ENCODE peak calls at places on chromosomes 6 and 20, in nine cellular contexts. One of them, this sample, is unnamed.

GRCh38 chr6:136582702-136583471 is 32.7 kb upstream of the MAP7 start:
- DNase-seq in CD4-positive, alpha-beta T cell: no peak
- DNase-seq in RKO: peak
- DNase-seq in HT-29: peak
- DNase-seq in NCI-H345: peak
- DNase-seq in C1 segment of cervical spinal cord: no peak
- DNase-seq in NCI-H1436: no peak
- DNase-seq in AML-193: peak
- DNase-seq in HEK293T: no peak
- DNase-seq in this sample: peak

GRCh38 chr6:164347455-164347854 is 932.9 kb downstream of the QKI start:
- DNase-seq in CD4-positive, alpha-beta T cell: no peak
- DNase-seq in RKO: no peak
- DNase-seq in HT-29: no peak
- DNase-seq in NCI-H345: no peak
- DNase-seq in C1 segment of cervical spinal cord: no peak
- DNase-seq in NCI-H1436: no peak
- DNase-seq in AML-193: no peak
- DNase-seq in HEK293T: no peak
- DNase-seq in this sample: no peak

GRCh38 chr6:45543298-45544235 is 165.8 kb upstream of the SUPT3H start:
- DNase-seq in CD4-positive, alpha-beta T cell: no peak
- DNase-seq in RKO: peak
- DNase-seq in HT-29: no peak
- DNase-seq in NCI-H345: no peak
- DNase-seq in C1 segment of cervical spinal cord: no peak
- DNase-seq in NCI-H1436: no peak
- DNase-seq in AML-193: no peak
- DNase-seq in HEK293T: no peak
- DNase-seq in this sample: no peak

GRCh38 chr6:152634773-152635172 is 2.4 kb downstream of the SYNE1 start:
- DNase-seq in CD4-positive, alpha-beta T cell: no peak
- DNase-seq in RKO: no peak
- DNase-seq in HT-29: no peak
- DNase-seq in NCI-H345: no peak
- DNase-seq in C1 segment of cervical spinal cord: no peak
- DNase-seq in NCI-H1436: no peak
- DNase-seq in AML-193: no peak
- DNase-seq in HEK293T: no peak
- DNase-seq in this sample: no peak

GRCh38 chr20:9253140-9253539 is 184.3 kb downstream of the PLCB4 start:
- DNase-seq in CD4-positive, alpha-beta T cell: no peak
- DNase-seq in RKO: no peak
- DNase-seq in HT-29: no peak
- DNase-seq in NCI-H345: no peak
- DNase-seq in C1 segment of cervical spinal cord: no peak
- DNase-seq in NCI-H1436: no peak
- DNase-seq in AML-193: no peak
- DNase-seq in HEK293T: no peak
- DNase-seq in this sample: no peak

GRCh38 chr6:1598886-1599285 is 10.8 kb upstream of the FOXC1 start:
- DNase-seq in CD4-positive, alpha-beta T cell: no peak
- DNase-seq in RKO: no peak
- DNase-seq in HT-29: no peak
- DNase-seq in NCI-H345: no peak
- DNase-seq in C1 segment of cervical spinal cord: no peak
- DNase-seq in NCI-H1436: no peak
- DNase-seq in AML-193: no peak
- DNase-seq in HEK293T: no peak
- DNase-seq in this sample: no peak

GRCh38 chr20:36399147-36399968 is 93.2 kb downstream of the DLGAP4 start:
- DNase-seq in CD4-positive, alpha-beta T cell: no peak
- DNase-seq in RKO: peak
- DNase-seq in HT-29: peak
- DNase-seq in NCI-H345: peak
- DNase-seq in C1 segment of cervical spinal cord: peak
- DNase-seq in NCI-H1436: peak
- DNase-seq in AML-193: peak
- DNase-seq in HEK293T: peak
- DNase-seq in this sample: peak

GRCh38 chr6:51892750-51893149 is 194.7 kb downstream of the PKHD1 start:
- DNase-seq in CD4-positive, alpha-beta T cell: no peak
- DNase-seq in RKO: no peak
- DNase-seq in HT-29: no peak
- DNase-seq in NCI-H345: no peak
- DNase-seq in C1 segment of cervical spinal cord: no peak
- DNase-seq in NCI-H1436: no peak
- DNase-seq in AML-193: no peak
- DNase-seq in HEK293T: no peak
- DNase-seq in this sample: no peak

GRCh38 chr20:49579874-49580817 is 12.2 kb upstream of the PTGIS start:
- DNase-seq in CD4-positive, alpha-beta T cell: no peak
- DNase-seq in RKO: no peak
- DNase-seq in HT-29: no peak
- DNase-seq in NCI-H345: no peak
- DNase-seq in C1 segment of cervical spinal cord: no peak
- DNase-seq in NCI-H1436: no peak
- DNase-seq in AML-193: no peak
- DNase-seq in HEK293T: no peak
- DNase-seq in this sample: no peak

GRCh38 chr20:51492167-51493092 is 50.1 kb downstream of the NFATC2 start:
- DNase-seq in CD4-positive, alpha-beta T cell: no peak
- DNase-seq in RKO: no peak
- DNase-seq in HT-29: no peak
- DNase-seq in NCI-H345: peak
- DNase-seq in C1 segment of cervical spinal cord: no peak
- DNase-seq in NCI-H1436: no peak
- DNase-seq in AML-193: no peak
- DNase-seq in HEK293T: no peak
- DNase-seq in this sample: no peak

GRCh38 chr20:62466806-62467537 is 8.8 kb downstream of the GATA5 start:
- DNase-seq in CD4-positive, alpha-beta T cell: no peak
- DNase-seq in RKO: no peak
- DNase-seq in HT-29: no peak
- DNase-seq in NCI-H345: no peak
- DNase-seq in C1 segment of cervical spinal cord: no peak
- DNase-seq in NCI-H1436: no peak
- DNase-seq in AML-193: no peak
- DNase-seq in HEK293T: no peak
- DNase-seq in this sample: no peak

GRCh38 chr6:15327271-15327670 is 81.4 kb downstream of the JARID2 start:
- DNase-seq in CD4-positive, alpha-beta T cell: peak
- DNase-seq in RKO: no peak
- DNase-seq in HT-29: peak
- DNase-seq in NCI-H345: no peak
- DNase-seq in C1 segment of cervical spinal cord: no peak
- DNase-seq in NCI-H1436: no peak
- DNase-seq in AML-193: no peak
- DNase-seq in HEK293T: peak
- DNase-seq in this sample: no peak

GRCh38 chr6:39961178-39961577 is 26.9 kb upstream of the MOCS1 start:
- DNase-seq in CD4-positive, alpha-beta T cell: no peak
- DNase-seq in RKO: no peak
- DNase-seq in HT-29: no peak
- DNase-seq in NCI-H345: no peak
- DNase-seq in C1 segment of cervical spinal cord: no peak
- DNase-seq in NCI-H1436: no peak
- DNase-seq in AML-193: no peak
- DNase-seq in HEK293T: no peak
- DNase-seq in this sample: no peak

GRCh38 chr6:108961985-108962384 is 113.8 kb downstream of the ARMC2 start:
- DNase-seq in CD4-positive, alpha-beta T cell: no peak
- DNase-seq in RKO: no peak
- DNase-seq in HT-29: no peak
- DNase-seq in NCI-H345: no peak
- DNase-seq in C1 segment of cervical spinal cord: no peak
- DNase-seq in NCI-H1436: no peak
- DNase-seq in AML-193: no peak
- DNase-seq in HEK293T: no peak
- DNase-seq in this sample: no peak

GRCh38 chr20:50561379-50562078 is 51.3 kb downstream of the PTPN1 start:
- DNase-seq in CD4-positive, alpha-beta T cell: no peak
- DNase-seq in RKO: peak
- DNase-seq in HT-29: peak
- DNase-seq in NCI-H345: no peak
- DNase-seq in C1 segment of cervical spinal cord: no peak
- DNase-seq in NCI-H1436: no peak
- DNase-seq in AML-193: no peak
- DNase-seq in HEK293T: peak
- DNase-seq in this sample: no peak

GRCh38 chr6:153106021-153106420 is 25.1 kb downstream of the RGS17 start:
- DNase-seq in CD4-positive, alpha-beta T cell: no peak
- DNase-seq in RKO: no peak
- DNase-seq in HT-29: no peak
- DNase-seq in NCI-H345: no peak
- DNase-seq in C1 segment of cervical spinal cord: no peak
- DNase-seq in NCI-H1436: no peak
- DNase-seq in AML-193: no peak
- DNase-seq in HEK293T: no peak
- DNase-seq in this sample: no peak

GRCh38 chr20:35342154-35342769 is 50.0 kb upstream of the FAM83C start:
- DNase-seq in CD4-positive, alpha-beta T cell: no peak
- DNase-seq in RKO: no peak
- DNase-seq in HT-29: no peak
- DNase-seq in NCI-H345: peak
- DNase-seq in C1 segment of cervical spinal cord: no peak
- DNase-seq in NCI-H1436: no peak
- DNase-seq in AML-193: no peak
- DNase-seq in HEK293T: no peak
- DNase-seq in this sample: peak

GRCh38 chr20:57795347-57795697 is 85.5 kb upstream of the PMEPA1 start:
- DNase-seq in CD4-positive, alpha-beta T cell: no peak
- DNase-seq in RKO: peak
- DNase-seq in HT-29: no peak
- DNase-seq in NCI-H345: no peak
- DNase-seq in C1 segment of cervical spinal cord: no peak
- DNase-seq in NCI-H1436: no peak
- DNase-seq in AML-193: no peak
- DNase-seq in HEK293T: no peak
- DNase-seq in this sample: no peak

GRCh38 chr20:24291066-24291465 is 178.4 kb upstream of the SYNDIG1 start:
- DNase-seq in CD4-positive, alpha-beta T cell: no peak
- DNase-seq in RKO: no peak
- DNase-seq in HT-29: no peak
- DNase-seq in NCI-H345: no peak
- DNase-seq in C1 segment of cervical spinal cord: no peak
- DNase-seq in NCI-H1436: no peak
- DNase-seq in AML-193: no peak
- DNase-seq in HEK293T: no peak
- DNase-seq in this sample: no peak

GRCh38 chr20:20060234-20060998 is 8.1 kb downstream of the CFAP61 start:
- DNase-seq in CD4-positive, alpha-beta T cell: no peak
- DNase-seq in RKO: peak
- DNase-seq in HT-29: no peak
- DNase-seq in NCI-H345: no peak
- DNase-seq in C1 segment of cervical spinal cord: no peak
- DNase-seq in NCI-H1436: no peak
- DNase-seq in AML-193: no peak
- DNase-seq in HEK293T: no peak
- DNase-seq in this sample: no peak

GRCh38 chr6:165835410-165835851 is 172.4 kb upstream of the PDE10A start:
- DNase-seq in CD4-positive, alpha-beta T cell: no peak
- DNase-seq in RKO: no peak
- DNase-seq in HT-29: no peak
- DNase-seq in NCI-H345: no peak
- DNase-seq in C1 segment of cervical spinal cord: no peak
- DNase-seq in NCI-H1436: no peak
- DNase-seq in AML-193: no peak
- DNase-seq in HEK293T: no peak
- DNase-seq in this sample: no peak

GRCh38 chr6:15462717-15463525 is 199.9 kb downstream of the DTNBP1 start:
- DNase-seq in CD4-positive, alpha-beta T cell: no peak
- DNase-seq in RKO: no peak
- DNase-seq in HT-29: no peak
- DNase-seq in NCI-H345: no peak
- DNase-seq in C1 segment of cervical spinal cord: no peak
- DNase-seq in NCI-H1436: no peak
- DNase-seq in AML-193: no peak
- DNase-seq in HEK293T: no peak
- DNase-seq in this sample: no peak

GRCh38 chr6:43728586-43728985 is 41.0 kb upstream of the MRPS18A start:
- DNase-seq in CD4-positive, alpha-beta T cell: no peak
- DNase-seq in RKO: peak
- DNase-seq in HT-29: no peak
- DNase-seq in NCI-H345: no peak
- DNase-seq in C1 segment of cervical spinal cord: no peak
- DNase-seq in NCI-H1436: no peak
- DNase-seq in AML-193: no peak
- DNase-seq in HEK293T: no peak
- DNase-seq in this sample: no peak

GRCh38 chr6:121008553-121008952 is 325.7 kb downstream of the TBC1D32 start:
- DNase-seq in CD4-positive, alpha-beta T cell: no peak
- DNase-seq in RKO: no peak
- DNase-seq in HT-29: no peak
- DNase-seq in NCI-H345: no peak
- DNase-seq in C1 segment of cervical spinal cord: no peak
- DNase-seq in NCI-H1436: no peak
- DNase-seq in AML-193: no peak
- DNase-seq in HEK293T: no peak
- DNase-seq in this sample: no peak

GRCh38 chr20:34951652-34952051 is 4.0 kb downstream of the GSS start:
- DNase-seq in CD4-positive, alpha-beta T cell: no peak
- DNase-seq in RKO: no peak
- DNase-seq in HT-29: no peak
- DNase-seq in NCI-H345: no peak
- DNase-seq in C1 segment of cervical spinal cord: no peak
- DNase-seq in NCI-H1436: no peak
- DNase-seq in AML-193: no peak
- DNase-seq in HEK293T: no peak
- DNase-seq in this sample: peak

GRCh38 chr6:21972516-21972915 is 324.3 kb downstream of the PRL start:
- DNase-seq in CD4-positive, alpha-beta T cell: no peak
- DNase-seq in RKO: no peak
- DNase-seq in HT-29: no peak
- DNase-seq in NCI-H345: no peak
- DNase-seq in C1 segment of cervical spinal cord: no peak
- DNase-seq in NCI-H1436: no peak
- DNase-seq in AML-193: no peak
- DNase-seq in HEK293T: no peak
- DNase-seq in this sample: no peak

GRCh38 chr6:52503853-52504777 is 72.7 kb downstream of the TRAM2 start:
- DNase-seq in CD4-positive, alpha-beta T cell: no peak
- DNase-seq in RKO: no peak
- DNase-seq in HT-29: peak
- DNase-seq in NCI-H345: peak
- DNase-seq in C1 segment of cervical spinal cord: peak
- DNase-seq in NCI-H1436: peak
- DNase-seq in AML-193: no peak
- DNase-seq in HEK293T: no peak
- DNase-seq in this sample: peak

GRCh38 chr6:152454003-152454402 is 183.2 kb downstream of the SYNE1 start:
- DNase-seq in CD4-positive, alpha-beta T cell: no peak
- DNase-seq in RKO: no peak
- DNase-seq in HT-29: no peak
- DNase-seq in NCI-H345: no peak
- DNase-seq in C1 segment of cervical spinal cord: no peak
- DNase-seq in NCI-H1436: no peak
- DNase-seq in AML-193: no peak
- DNase-seq in HEK293T: no peak
- DNase-seq in this sample: no peak

GRCh38 chr20:47817573-47817972 is 32.3 kb upstream of the SULF2 start:
- DNase-seq in CD4-positive, alpha-beta T cell: no peak
- DNase-seq in RKO: no peak
- DNase-seq in HT-29: no peak
- DNase-seq in NCI-H345: no peak
- DNase-seq in C1 segment of cervical spinal cord: no peak
- DNase-seq in NCI-H1436: no peak
- DNase-seq in AML-193: no peak
- DNase-seq in HEK293T: no peak
- DNase-seq in this sample: no peak

GRCh38 chr6:37020426-37021211 is 15.2 kb downstream of the FGD2 start:
- DNase-seq in CD4-positive, alpha-beta T cell: no peak
- DNase-seq in RKO: no peak
- DNase-seq in HT-29: peak
- DNase-seq in NCI-H345: peak
- DNase-seq in C1 segment of cervical spinal cord: no peak
- DNase-seq in NCI-H1436: peak
- DNase-seq in AML-193: no peak
- DNase-seq in HEK293T: no peak
- DNase-seq in this sample: no peak

GRCh38 chr6:138654715-138655634 is 118.6 kb upstream of the CCDC28A start:
- DNase-seq in CD4-positive, alpha-beta T cell: no peak
- DNase-seq in RKO: peak
- DNase-seq in HT-29: no peak
- DNase-seq in NCI-H345: no peak
- DNase-seq in C1 segment of cervical spinal cord: no peak
- DNase-seq in NCI-H1436: no peak
- DNase-seq in AML-193: no peak
- DNase-seq in HEK293T: no peak
- DNase-seq in this sample: no peak